ENCODE peak calls at places on chromosomes 13 and 19, in nine cellular contexts. B is mucosa of descending colon; Q is hepatocyte; L is fibroblast of lung; N is breast epithelium; V is tibial nerve; D is A673; O is colonic mucosa; X is CD8-positive, alpha-beta T cell. E is an unnamed sample.

GRCh38 chr13:109361562-109361961 is 424.8 kb downstream of the IRS2 start:
- DNase-seq in D (no peak), O (no peak), X (no peak), Q (no peak), N (no peak), B (no peak), L (no peak), V (no peak), E (no peak)

GRCh38 chr13:21164631-21165030 is 11.7 kb downstream of the SKA3 start:
- DNase-seq in V (no peak), B (no peak), O (no peak), N (no peak), D (no peak), L (peak; percentile 39), Q (no peak), X (no peak), E (no peak)

GRCh38 chr19:3440082-3440481 is 40.2 kb downstream of the SMIM24 start:
- DNase-seq in X (peak; percentile 34), N (no peak), O (peak; percentile 75), B (peak; percentile 76), L (no peak), D (peak; percentile 45), Q (no peak), V (peak; percentile 50), E (no peak)

GRCh38 chr13:27481766-27482165 is 31.4 kb upstream of the MTIF3 start:
- DNase-seq in V (no peak), B (peak; percentile 71), D (peak; percentile 43), Q (peak; percentile 70), O (peak; percentile 65), L (peak; percentile 27), X (no peak), N (no peak), E (peak; percentile 79)

GRCh38 chr13:113061796-113062425 is 43.7 kb upstream of the F7 start:
- DNase-seq in V (no peak), X (no peak), Q (no peak), N (no peak), O (no peak), B (no peak), D (no peak), L (no peak), E (peak; percentile 58)

GRCh38 chr19:595326-596262 is 5.9 kb downstream of the HCN2 start:
- DNase-seq in L (no peak), D (no peak), O (no peak), B (no peak), X (no peak), Q (no peak), V (no peak), N (no peak), E (no peak)

GRCh38 chr13:97356592-97356991 is 77.4 kb upstream of the RAP2A start:
- DNase-seq in B (no peak), Q (no peak), D (no peak), X (no peak), N (no peak), O (no peak), L (no peak), V (no peak), E (no peak)

GRCh38 chr19:14545716-14546082 is 16.3 kb downstream of the TECR start:
- DNase-seq in N (no peak), D (no peak), O (no peak), Q (no peak), X (no peak), L (no peak), B (no peak), V (no peak), E (no peak)

GRCh38 chr19:55617426-55617825 is 6.9 kb downstream of the ZNF784 start:
- DNase-seq in L (no peak), B (no peak), D (no peak), Q (no peak), V (no peak), O (no peak), X (no peak), N (no peak), E (no peak)

GRCh38 chr13:110716235-110716505 is 2.7 kb downstream of the ING1 start:
- DNase-seq in D (peak; percentile 15), Q (peak; percentile 64), X (peak; percentile 6), V (peak; percentile 20), O (peak; percentile 55), N (no peak), L (peak; percentile 48), B (peak; percentile 71), E (no peak)

GRCh38 chr19:47697863-47698609 is 15.2 kb upstream of the EHD2 start:
- DNase-seq in L (peak; percentile 83), V (peak; percentile 56), N (peak; percentile 60), B (peak; percentile 86), Q (peak; percentile 90), D (peak; percentile 89), X (peak; percentile 36), O (peak; percentile 74), E (no peak)

GRCh38 chr13:79541426-79542049 is 60.6 kb downstream of the NDFIP2 start:
- DNase-seq in O (no peak), V (peak; percentile 57), X (no peak), Q (peak; percentile 60), N (no peak), B (no peak), L (peak; percentile 76), D (peak; percentile 73), E (no peak)

GRCh38 chr19:10353793-10354391 is 14.5 kb upstream of the ICAM3 start:
- DNase-seq in D (peak; percentile 69), V (peak; percentile 90), O (no peak), Q (peak; percentile 78), X (no peak), B (no peak), N (no peak), L (peak; percentile 26), E (no peak)

GRCh38 chr19:18741566-18742121 is 49.5 kb downstream of the COMP start:
- DNase-seq in L (no peak), B (peak; percentile 89), V (no peak), N (peak; percentile 38), O (peak; percentile 79), X (no peak), Q (peak; percentile 74), D (no peak), E (no peak)

GRCh38 chr19:45781282-45782161 is 768 bp downstream of the DMPK start:
- DNase-seq in O (no peak), D (no peak), N (peak; percentile 64), V (no peak), B (no peak), X (no peak), Q (no peak), L (no peak), E (no peak)

GRCh38 chr19:3479819-3480215 is 508 bp downstream of the SMIM24 start:
- DNase-seq in B (peak; percentile 62), V (no peak), X (no peak), O (peak; percentile 55), Q (peak; percentile 54), N (no peak), L (no peak), D (peak; percentile 43), E (no peak)

GRCh38 chr19:3140667-3141038 is 4.8 kb downstream of the GNA15 start:
- DNase-seq in N (no peak), V (no peak), X (no peak), B (no peak), O (no peak), L (no peak), Q (no peak), D (no peak), E (no peak)

GRCh38 chr13:66001136-66001535 is 1229.0 kb downstream of the PCDH9 start:
- DNase-seq in D (no peak), B (no peak), O (no peak), L (no peak), V (no peak), X (no peak), N (no peak), Q (no peak), E (no peak)

DNA sequence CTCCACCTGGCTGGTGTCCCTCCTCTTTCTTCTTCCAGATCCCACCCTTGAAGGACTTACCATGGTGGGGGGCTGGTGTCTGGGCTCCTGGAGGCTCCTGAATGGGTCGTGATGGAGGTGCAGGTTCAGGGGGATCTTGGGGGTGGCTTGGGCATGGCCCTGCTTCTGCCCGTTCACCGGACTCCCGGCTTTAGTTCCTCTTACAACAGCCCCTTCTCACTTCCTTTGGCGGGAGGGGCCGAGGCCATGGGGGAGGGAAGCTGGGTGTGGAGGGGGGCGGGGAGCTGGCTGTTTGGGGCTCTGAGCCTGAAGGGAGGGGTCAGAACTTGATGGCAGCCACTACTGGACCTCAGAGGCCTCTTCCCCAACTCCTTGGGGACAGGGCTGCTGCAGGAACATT is at the start of gene MYO1F:
- DNase-seq in Q (no peak), X (no peak), V (peak; percentile 43), L (no peak), O (peak; percentile 53), N (no peak), D (no peak), B (peak; percentile 61), E (peak; percentile 73)
- H3K4me1 ChIP-seq in Q (no peaks in the 10 kb centered on the region), X (peaks cover 69% of the 10 kb centered on the region), V (peaks cover 28% of the 10 kb centered on the region), L (no peaks in the 10 kb centered on the region), O (no peaks in the 10 kb centered on the region), N (no peaks in the 10 kb centered on the region), D (peaks cover 15% of the 10 kb centered on the region), B (no peaks in the 10 kb centered on the region), E (peaks cover 34% of the 10 kb centered on the region)

DNA sequence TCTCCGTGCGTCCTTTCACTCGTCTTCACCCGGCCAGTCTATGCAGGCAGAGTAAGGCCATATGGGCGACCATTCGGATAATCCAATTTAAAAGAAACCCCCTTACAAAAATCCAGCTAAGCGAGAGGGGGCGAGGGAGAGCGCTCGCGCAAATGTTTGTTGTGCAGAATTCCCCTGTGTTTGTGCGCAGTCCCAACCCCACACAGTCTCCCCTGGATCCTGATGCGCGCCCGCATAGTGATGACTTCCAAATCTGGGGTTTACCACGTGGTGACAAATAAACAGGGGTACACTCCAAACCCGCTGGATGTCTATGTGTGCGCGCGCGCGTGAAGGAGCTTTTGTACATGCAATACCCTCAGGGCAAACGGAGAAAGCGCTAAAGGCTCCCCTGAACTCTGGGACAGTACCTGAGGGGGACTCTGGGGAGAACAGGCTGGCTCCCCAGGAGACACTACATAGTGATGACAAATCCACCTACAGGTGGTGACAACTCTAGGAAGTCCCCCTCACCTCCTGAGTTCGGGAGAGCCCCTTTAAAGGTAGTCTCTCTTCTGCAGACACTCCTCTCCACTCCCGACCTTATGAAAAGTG is 8.5 kb downstream of the SOX21 start:
- DNase-seq in D (no peak), N (no peak), V (no peak), X (no peak), L (no peak), B (no peak), O (no peak), Q (no peak), E (no peak)
- H3K4me3 ChIP-seq in D (no peak overlapping the region), N (no peak overlapping the region), V (no peak overlapping the region), X (no peak overlapping the region), L (no peak overlapping the region), B (no peak overlapping the region), O (no peak overlapping the region), Q (no peak overlapping the region), E (peak overlapping the region; percentile 15)

DNA sequence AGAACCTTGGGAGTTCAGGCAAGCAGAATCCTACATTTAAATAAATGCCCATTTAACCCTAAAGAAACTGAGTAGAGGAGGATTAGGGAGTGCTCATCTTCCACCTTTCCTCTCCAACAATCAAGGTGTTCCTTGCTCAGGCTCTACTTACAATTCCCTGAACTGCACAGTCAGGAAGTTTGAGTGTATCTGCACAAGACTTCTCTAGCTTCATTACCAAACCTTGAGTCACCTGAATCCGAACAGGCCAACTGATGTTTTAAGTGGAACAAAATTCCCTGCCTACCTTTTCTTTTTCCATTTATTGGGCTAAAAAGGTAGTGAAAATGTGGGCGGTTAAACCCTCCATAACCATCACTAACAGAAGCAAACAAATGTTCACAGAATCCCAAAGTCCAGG is 78.3 kb downstream of the FOXO1 start:
- DNase-seq in N (no peak), Q (no peak), O (no peak), B (no peak), V (no peak), L (no peak), X (no peak), D (no peak), E (no peak)
- H3K4me1 ChIP-seq in N (peaks cover 5% of the 10 kb centered on the region), Q (peaks cover 19% of the 10 kb centered on the region), O (peaks cover 4% of the 10 kb centered on the region), B (peaks cover 13% of the 10 kb centered on the region), V (peaks cover 76% of the 10 kb centered on the region), L (no peaks in the 10 kb centered on the region), X (peaks cover 82% of the 10 kb centered on the region), D (peaks cover 10% of the 10 kb centered on the region), E (peaks cover 59% of the 10 kb centered on the region)

GRCh38 chr19:11481777-11482383 is 1.0 kb upstream of the ELAVL3 start:
- DNase-seq in X (peak; percentile 20), L (peak; percentile 80), V (peak; percentile 34), Q (peak; percentile 64), N (peak; percentile 54), D (peak; percentile 98), O (peak; percentile 51), B (peak; percentile 59), E (no peak)
- H3K4me3 ChIP-seq in X (peak overlapping the region; percentile 27), L (no peak overlapping the region), V (peak overlapping the region; percentile 46), Q (peak overlapping the region; percentile 33), N (peak overlapping the region; percentile 42), D (peak overlapping the region; percentile 44), O (peak overlapping the region; percentile 22), B (no peak overlapping the region), E (peak overlapping the region; percentile 37)